ENCODE peak calls at places on chromosomes 16 and 17, in five cellular contexts. T, H, Z, W and C are unnamed samples.

GRCh38 chr17:15232517-15232915 is 32.6 kb downstream of the PMP22 start:
- ATAC-seq in T (no peak), H (no peak), Z (no peak), W (peak), C (no peak)

GRCh38 chr16:88638323-88639230 is at the start of gene IL17C:
- ATAC-seq in T (no peak), H (no peak), Z (no peak), W (no peak), C (no peak)

GRCh38 chr17:50272246-50272645 is 2.0 kb upstream of the TMEM92 start:
- ATAC-seq in T (no peak), H (no peak), Z (no peak), W (no peak), C (no peak)

GRCh38 chr16:11034481-11034931 is 90.1 kb downstream of the CLEC16A start:
- ATAC-seq in T (peak), H (no peak), Z (no peak), W (peak), C (peak)

GRCh38 chr16:10571354-10571753 is 9.0 kb downstream of the EMP2 start:
- ATAC-seq in T (no peak), H (no peak), Z (no peak), W (no peak), C (no peak)

GRCh38 chr17:66517336-66518009 is 215.1 kb downstream of the PRKCA start:
- ATAC-seq in T (no peak), H (no peak), Z (no peak), W (no peak), C (no peak)

GRCh38 chr16:73015612-73016487 is 32.1 kb downstream of the ZFHX3 start:
- ATAC-seq in T (peak), H (peak), Z (peak), W (no peak), C (no peak)

GRCh38 chr17:10727192-10727591 is 2.6 kb downstream of the TMEM220 start:
- ATAC-seq in T (no peak), H (no peak), Z (no peak), W (no peak), C (no peak)

GRCh38 chr17:869067-869466 is 86.9 kb downstream of the MRM3 start:
- ATAC-seq in T (peak), H (no peak), Z (no peak), W (no peak), C (peak)

GRCh38 chr16:19284207-19284606 is 1.3 kb upstream of the CLEC19A start:
- ATAC-seq in T (no peak), H (no peak), Z (peak), W (no peak), C (peak)

DNA sequence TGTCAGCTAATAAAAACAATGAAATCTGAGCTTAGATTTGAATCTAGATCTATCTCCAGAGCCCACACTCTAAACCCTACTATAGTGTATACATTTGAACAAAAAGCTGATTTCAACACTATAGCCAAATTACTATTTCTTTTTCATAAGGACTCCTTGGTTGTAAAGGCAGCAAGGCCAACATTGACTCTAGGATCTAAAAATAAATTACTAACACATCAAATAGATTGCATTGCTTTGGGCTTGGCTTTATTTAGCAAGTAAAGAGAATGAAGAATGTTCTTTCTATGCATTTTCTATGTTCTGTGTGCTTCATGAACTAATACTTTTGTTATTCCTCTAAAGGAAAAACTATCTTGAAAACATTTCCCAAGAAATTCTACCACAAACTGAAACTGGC is 5.3 kb downstream of the GOSR1 start:
- ATAC-seq in T (no peak), H (no peak), Z (no peak), W (no peak), C (no peak)
- TF ChIP-seq POLR2AphosphoS5 in T (no peak), H (no peak), Z (no peak), W (no peak), C (no peak)

DNA sequence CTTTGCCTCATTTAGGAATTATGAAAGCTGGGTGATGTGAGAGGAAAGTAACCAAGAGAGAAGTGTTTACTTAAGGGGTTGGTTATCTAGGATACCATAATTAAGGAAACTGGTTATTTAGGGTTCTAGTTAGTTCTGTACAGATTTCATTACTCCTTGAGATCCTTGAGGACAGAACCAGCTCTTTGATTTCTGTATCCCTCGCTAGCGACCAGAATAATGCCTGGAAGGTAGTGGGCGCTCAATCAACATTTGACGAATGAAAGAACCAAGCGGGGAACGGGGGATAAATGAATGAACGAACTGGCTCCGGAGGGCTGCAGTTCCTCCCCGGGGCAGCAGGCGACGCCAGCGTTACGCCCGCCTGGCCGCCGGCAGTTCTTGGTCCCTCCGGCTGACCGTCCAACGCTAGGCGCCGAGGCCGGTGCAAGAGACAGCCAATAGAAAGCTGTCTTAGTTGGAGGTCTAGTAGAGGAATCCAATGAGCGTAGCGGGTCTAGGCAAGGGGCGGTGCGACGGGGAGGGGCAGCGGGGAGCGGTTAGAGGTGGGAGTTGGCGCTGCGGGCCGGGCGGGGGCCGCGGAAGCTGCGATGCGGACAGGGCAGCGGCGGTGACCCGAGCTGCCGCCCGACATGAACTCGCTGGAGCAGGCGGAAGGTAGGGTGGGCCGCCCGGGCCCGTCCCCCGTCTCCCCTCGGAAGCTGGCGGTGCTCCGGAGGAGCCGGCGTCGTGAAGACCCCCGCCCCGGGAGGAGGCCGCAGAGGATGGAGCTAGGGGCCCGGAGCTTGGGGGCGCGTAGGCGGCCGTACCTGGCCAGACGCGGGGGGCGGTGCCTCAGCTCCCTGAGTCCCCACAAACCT is at the start of gene CNEP1R1:
- ATAC-seq in T (peak), H (peak), Z (peak), W (peak), C (peak)
- TF ChIP-seq EP300 in T (no peak), H (peak), Z (no peak), W (peak), C (no peak)

GRCh38 chr17:68541816-68542215 is 29.6 kb downstream of the PRKAR1A start:
- ATAC-seq in T (no peak), H (peak), Z (no peak), W (no peak), C (no peak)
- TF ChIP-seq POLR2AphosphoS5 in T (no peak), H (no peak), Z (no peak), W (no peak), C (no peak)

DNA sequence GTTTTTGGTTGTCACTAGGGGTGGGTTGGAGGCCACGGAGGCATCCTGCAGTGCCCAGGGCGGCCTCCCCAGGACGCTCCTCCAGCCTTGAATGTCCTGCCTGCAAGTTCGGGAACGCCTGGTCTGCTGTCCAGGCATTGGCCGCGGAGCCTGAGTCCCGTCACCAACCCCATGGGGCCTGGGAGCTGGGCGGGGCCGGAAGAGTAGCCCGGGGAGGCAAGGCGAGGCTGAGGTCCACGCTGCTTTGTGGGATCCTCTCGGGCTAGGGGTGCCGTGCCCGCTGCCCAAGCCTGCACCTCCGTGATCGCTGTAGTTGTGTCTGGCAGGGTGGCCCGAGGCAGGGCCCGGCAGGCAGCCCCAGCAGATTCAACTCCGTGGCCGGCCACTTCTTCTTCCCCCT is 12.8 kb downstream of the TELO2 start:
- ATAC-seq in T (no peak), H (no peak), Z (no peak), W (no peak), C (no peak)
- TF ChIP-seq EP300 in T (no peak), H (no peak), Z (no peak), W (no peak), C (no peak)

DNA sequence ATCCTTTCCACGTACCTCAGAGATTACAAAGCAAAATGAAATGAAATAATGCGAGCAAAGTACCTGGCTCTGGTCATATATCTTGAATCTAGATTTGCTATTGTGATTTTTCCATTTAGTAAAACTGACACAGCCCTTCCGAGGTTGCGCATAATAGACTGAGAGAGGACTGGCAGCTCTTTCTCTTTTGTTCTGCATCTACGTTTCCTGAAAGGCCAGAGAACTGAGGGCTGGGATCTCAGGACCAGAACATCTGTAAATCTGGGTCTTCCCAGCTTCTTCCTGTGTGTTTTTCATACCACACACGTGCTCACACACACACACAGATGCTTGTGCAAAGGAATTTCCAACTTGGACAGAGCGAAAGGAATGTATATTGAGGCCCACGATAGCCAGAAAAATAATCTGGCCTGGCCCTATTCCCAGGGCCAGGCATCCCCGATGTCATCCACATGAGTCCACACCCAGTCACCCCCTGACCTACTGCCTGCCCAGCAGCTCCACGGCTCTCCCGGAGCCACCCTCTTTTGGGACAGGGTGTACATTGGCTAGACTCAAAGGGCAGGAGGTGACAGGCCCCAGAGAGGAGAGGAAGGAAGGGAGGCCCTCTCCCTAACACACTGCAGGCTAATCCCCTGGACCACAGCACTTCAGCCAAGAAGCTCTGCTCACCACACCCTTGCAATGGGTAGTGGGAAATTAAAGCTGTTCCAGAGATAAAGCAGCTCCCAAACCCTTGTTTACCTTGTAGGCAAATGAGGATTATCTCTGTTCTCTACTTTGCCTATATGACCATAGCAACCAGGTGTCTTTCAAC is 41.8 kb downstream of the NOL11 start:
- ATAC-seq in T (peak), H (peak), Z (no peak), W (peak), C (peak)
- TF ChIP-seq POLR2AphosphoS5 in T (no peak), H (no peak), Z (no peak), W (no peak), C (no peak)